ENCODE peak calls at places on chromosomes 5 and 9, in four cellular contexts. One of them, this sample, is unnamed.

GRCh38 chr9:3447143-3447542 is 78.7 kb downstream of the RFX3 start:
- DNase-seq in astrocyte of the spinal cord: no peak
- DNase-seq in IMR-90: no peak
- DNase-seq in dorsolateral prefrontal cortex: no peak
- DNase-seq in this sample: no peak

GRCh38 chr9:134585746-134586706 is 55.6 kb upstream of the COL5A1 start:
- DNase-seq in astrocyte of the spinal cord: peak
- DNase-seq in IMR-90: peak
- DNase-seq in dorsolateral prefrontal cortex: no peak
- DNase-seq in this sample: no peak

GRCh38 chr9:94867281-94867841 is 140.9 kb downstream of the AOPEP start:
- DNase-seq in astrocyte of the spinal cord: peak
- DNase-seq in IMR-90: peak
- DNase-seq in dorsolateral prefrontal cortex: no peak
- DNase-seq in this sample: no peak

GRCh38 chr5:96083361-96083881 is 121.8 kb upstream of the ELL2 start:
- DNase-seq in astrocyte of the spinal cord: no peak
- DNase-seq in IMR-90: peak
- DNase-seq in dorsolateral prefrontal cortex: no peak
- DNase-seq in this sample: no peak

GRCh38 chr9:133788819-133789733 is 50.9 kb upstream of the SARDH start:
- DNase-seq in astrocyte of the spinal cord: no peak
- DNase-seq in IMR-90: no peak
- DNase-seq in dorsolateral prefrontal cortex: peak
- DNase-seq in this sample: no peak

GRCh38 chr9:137042751-137043727 is 2.9 kb downstream of the NPDC1 start:
- DNase-seq in astrocyte of the spinal cord: no peak
- DNase-seq in IMR-90: no peak
- DNase-seq in dorsolateral prefrontal cortex: no peak
- DNase-seq in this sample: no peak

GRCh38 chr9:21825637-21826036 is 23.2 kb downstream of the MTAP start:
- DNase-seq in astrocyte of the spinal cord: no peak
- DNase-seq in IMR-90: no peak
- DNase-seq in dorsolateral prefrontal cortex: no peak
- DNase-seq in this sample: no peak

GRCh38 chr5:32612134-32612888 is 27.0 kb downstream of the SUB1 start:
- DNase-seq in astrocyte of the spinal cord: peak
- DNase-seq in IMR-90: peak
- DNase-seq in dorsolateral prefrontal cortex: no peak
- DNase-seq in this sample: no peak

GRCh38 chr5:95908799-95909198 is 52.9 kb downstream of the ELL2 start:
- DNase-seq in astrocyte of the spinal cord: no peak
- DNase-seq in IMR-90: no peak
- DNase-seq in dorsolateral prefrontal cortex: no peak
- DNase-seq in this sample: no peak

GRCh38 chr9:12274577-12274976 is 418.6 kb upstream of the TYRP1 start:
- DNase-seq in astrocyte of the spinal cord: no peak
- DNase-seq in IMR-90: no peak
- DNase-seq in dorsolateral prefrontal cortex: peak
- DNase-seq in this sample: no peak

GRCh38 chr5:143448518-143448917 is 45.0 kb upstream of the NR3C1 start:
- DNase-seq in astrocyte of the spinal cord: no peak
- DNase-seq in IMR-90: no peak
- DNase-seq in dorsolateral prefrontal cortex: no peak
- DNase-seq in this sample: no peak

GRCh38 chr5:77437194-77437593 is 54.9 kb downstream of the WDR41 start:
- DNase-seq in astrocyte of the spinal cord: no peak
- DNase-seq in IMR-90: no peak
- DNase-seq in dorsolateral prefrontal cortex: no peak
- DNase-seq in this sample: no peak

GRCh38 chr5:148836272-148837250 is 10.2 kb downstream of the ADRB2 start:
- DNase-seq in astrocyte of the spinal cord: no peak
- DNase-seq in IMR-90: no peak
- DNase-seq in dorsolateral prefrontal cortex: no peak
- DNase-seq in this sample: no peak

GRCh38 chr5:37847978-37848425 is 8.2 kb upstream of the GDNF start:
- DNase-seq in astrocyte of the spinal cord: peak
- DNase-seq in IMR-90: peak
- DNase-seq in dorsolateral prefrontal cortex: no peak
- DNase-seq in this sample: no peak

GRCh38 chr9:96491079-96491879 is 41.3 kb downstream of the HABP4 start:
- DNase-seq in astrocyte of the spinal cord: peak
- DNase-seq in IMR-90: peak
- DNase-seq in dorsolateral prefrontal cortex: no peak
- DNase-seq in this sample: no peak

GRCh38 chr5:80754900-80755299 is 100.1 kb upstream of the DHFR start:
- DNase-seq in astrocyte of the spinal cord: peak
- DNase-seq in IMR-90: peak
- DNase-seq in dorsolateral prefrontal cortex: no peak
- DNase-seq in this sample: no peak

GRCh38 chr9:19233344-19233743 is 2.9 kb downstream of the DENND4C start:
- DNase-seq in astrocyte of the spinal cord: no peak
- DNase-seq in IMR-90: no peak
- DNase-seq in dorsolateral prefrontal cortex: no peak
- DNase-seq in this sample: no peak

GRCh38 chr5:179347581-179347980 is 2.3 kb upstream of the ADAMTS2 start:
- DNase-seq in astrocyte of the spinal cord: no peak
- DNase-seq in IMR-90: no peak
- DNase-seq in dorsolateral prefrontal cortex: no peak
- DNase-seq in this sample: no peak

GRCh38 chr5:78806544-78806943 is 158.0 kb upstream of the LHFPL2 start:
- DNase-seq in astrocyte of the spinal cord: no peak
- DNase-seq in IMR-90: peak
- DNase-seq in dorsolateral prefrontal cortex: no peak
- DNase-seq in this sample: no peak

GRCh38 chr9:136044207-136044970 is 50.7 kb downstream of the NACC2 start:
- DNase-seq in astrocyte of the spinal cord: no peak
- DNase-seq in IMR-90: no peak
- DNase-seq in dorsolateral prefrontal cortex: no peak
- DNase-seq in this sample: no peak

GRCh38 chr5:32710335-32710858 is 724 bp upstream of the NPR3 start:
- DNase-seq in astrocyte of the spinal cord: no peak
- DNase-seq in IMR-90: no peak
- DNase-seq in dorsolateral prefrontal cortex: no peak
- DNase-seq in this sample: peak

GRCh38 chr5:59479084-59479483 is 414.4 kb downstream of the PDE4D start:
- DNase-seq in astrocyte of the spinal cord: no peak
- DNase-seq in IMR-90: no peak
- DNase-seq in dorsolateral prefrontal cortex: no peak
- DNase-seq in this sample: no peak

GRCh38 chr9:124225945-124226344 is 31.8 kb upstream of the NEK6 start:
- DNase-seq in astrocyte of the spinal cord: no peak
- DNase-seq in IMR-90: no peak
- DNase-seq in dorsolateral prefrontal cortex: no peak
- DNase-seq in this sample: no peak

GRCh38 chr5:52007230-52007858 is 624.1 kb downstream of the ISL1 start:
- DNase-seq in astrocyte of the spinal cord: peak
- DNase-seq in IMR-90: peak
- DNase-seq in dorsolateral prefrontal cortex: no peak
- DNase-seq in this sample: no peak

GRCh38 chr5:169107316-169107715 is 193.6 kb downstream of the SLIT3 start:
- DNase-seq in astrocyte of the spinal cord: peak
- DNase-seq in IMR-90: no peak
- DNase-seq in dorsolateral prefrontal cortex: no peak
- DNase-seq in this sample: no peak

GRCh38 chr5:39755986-39756385 is 331.2 kb upstream of the DAB2 start:
- DNase-seq in astrocyte of the spinal cord: peak
- DNase-seq in IMR-90: peak
- DNase-seq in dorsolateral prefrontal cortex: no peak
- DNase-seq in this sample: no peak

GRCh38 chr5:105952875-105953274 is 1717.9 kb downstream of the EFNA5 start:
- DNase-seq in astrocyte of the spinal cord: no peak
- DNase-seq in IMR-90: peak
- DNase-seq in dorsolateral prefrontal cortex: no peak
- DNase-seq in this sample: no peak

GRCh38 chr5:80554646-80555045 is 15.4 kb downstream of the ANKRD34B start:
- DNase-seq in astrocyte of the spinal cord: no peak
- DNase-seq in IMR-90: no peak
- DNase-seq in dorsolateral prefrontal cortex: no peak
- DNase-seq in this sample: no peak

GRCh38 chr9:242461-243080 is 27.9 kb downstream of the DOCK8 start:
- DNase-seq in astrocyte of the spinal cord: no peak
- DNase-seq in IMR-90: peak
- DNase-seq in dorsolateral prefrontal cortex: no peak
- DNase-seq in this sample: no peak

GRCh38 chr5:150641006-150641570 is 628 bp downstream of the SYNPO start:
- DNase-seq in astrocyte of the spinal cord: peak
- DNase-seq in IMR-90: peak
- DNase-seq in dorsolateral prefrontal cortex: no peak
- DNase-seq in this sample: no peak

GRCh38 chr5:40879163-40879942 is 29.9 kb upstream of the C7 start:
- DNase-seq in astrocyte of the spinal cord: peak
- DNase-seq in IMR-90: peak
- DNase-seq in dorsolateral prefrontal cortex: no peak
- DNase-seq in this sample: no peak

GRCh38 chr9:131677445-131678180 is 62.3 kb downstream of the RAPGEF1 start:
- DNase-seq in astrocyte of the spinal cord: peak
- DNase-seq in IMR-90: peak
- DNase-seq in dorsolateral prefrontal cortex: no peak
- DNase-seq in this sample: no peak

GRCh38 chr5:93304851-93305250 is 276.2 kb downstream of the NR2F1-AS1 start:
- DNase-seq in astrocyte of the spinal cord: no peak
- DNase-seq in IMR-90: no peak
- DNase-seq in dorsolateral prefrontal cortex: no peak
- DNase-seq in this sample: no peak

GRCh38 chr9:10366171-10366779 is 246.5 kb downstream of the PTPRD start:
- DNase-seq in astrocyte of the spinal cord: peak
- DNase-seq in IMR-90: peak
- DNase-seq in dorsolateral prefrontal cortex: no peak
- DNase-seq in this sample: peak

GRCh38 chr9:96641514-96641913 is 13.6 kb downstream of the PRXL2C start:
- DNase-seq in astrocyte of the spinal cord: no peak
- DNase-seq in IMR-90: no peak
- DNase-seq in dorsolateral prefrontal cortex: no peak
- DNase-seq in this sample: no peak

GRCh38 chr5:29051509-29051908 is 2013.1 kb upstream of the CDH9 start:
- DNase-seq in astrocyte of the spinal cord: no peak
- DNase-seq in IMR-90: no peak
- DNase-seq in dorsolateral prefrontal cortex: no peak
- DNase-seq in this sample: no peak

GRCh38 chr5:144142030-144142825 is 28.2 kb downstream of the YIPF5 start:
- DNase-seq in astrocyte of the spinal cord: peak
- DNase-seq in IMR-90: peak
- DNase-seq in dorsolateral prefrontal cortex: no peak
- DNase-seq in this sample: no peak

GRCh38 chr5:122263352-122264030 is 48.5 kb upstream of the SNCAIP start:
- DNase-seq in astrocyte of the spinal cord: peak
- DNase-seq in IMR-90: peak
- DNase-seq in dorsolateral prefrontal cortex: no peak
- DNase-seq in this sample: no peak

GRCh38 chr5:72661405-72661804 is 154.2 kb upstream of the ZNF366 start:
- DNase-seq in astrocyte of the spinal cord: peak
- DNase-seq in IMR-90: peak
- DNase-seq in dorsolateral prefrontal cortex: no peak
- DNase-seq in this sample: no peak

DNA sequence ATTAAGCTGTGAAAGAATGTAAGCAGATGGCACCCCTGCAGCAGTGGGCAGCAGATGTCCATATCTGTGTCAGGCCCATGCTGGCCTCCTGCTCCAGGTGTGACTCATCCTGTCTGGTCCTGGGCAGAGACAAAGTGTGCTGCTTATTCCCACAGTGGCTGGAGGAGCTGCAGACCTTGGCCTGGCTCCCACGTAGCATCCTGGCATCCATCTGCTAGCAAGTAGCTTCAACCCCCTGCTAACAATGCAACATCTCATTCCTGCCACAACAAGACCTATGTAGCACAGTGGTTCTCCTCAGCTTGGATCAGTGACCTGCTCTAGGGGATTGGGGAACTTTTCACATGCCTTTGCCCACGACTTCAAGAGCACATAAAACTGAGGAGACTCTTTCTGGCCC is 126.4 kb upstream of the SLC12A2 start:
- DNase-seq in astrocyte of the spinal cord: peak
- DNase-seq in IMR-90: peak
- DNase-seq in dorsolateral prefrontal cortex: no peak
- DNase-seq in this sample: no peak
- TF ChIP-seq CTCF in astrocyte of the spinal cord: peak
- TF ChIP-seq CTCF in IMR-90: no peak
- TF ChIP-seq CTCF in dorsolateral prefrontal cortex: no peak
- TF ChIP-seq CTCF in this sample: no peak

GRCh38 chr9:89978185-89978584 is 373.4 kb downstream of the GADD45G start:
- DNase-seq in astrocyte of the spinal cord: peak
- DNase-seq in IMR-90: peak
- DNase-seq in dorsolateral prefrontal cortex: no peak
- DNase-seq in this sample: no peak
- TF ChIP-seq CTCF in astrocyte of the spinal cord: peak
- TF ChIP-seq CTCF in IMR-90: no peak
- TF ChIP-seq CTCF in dorsolateral prefrontal cortex: peak
- TF ChIP-seq CTCF in this sample: peak

GRCh38 chr5:68661237-68661636 is 432.6 kb upstream of the SLC30A5 start:
- DNase-seq in astrocyte of the spinal cord: no peak
- DNase-seq in IMR-90: peak
- DNase-seq in dorsolateral prefrontal cortex: no peak
- DNase-seq in this sample: no peak
- TF ChIP-seq CTCF in astrocyte of the spinal cord: peak
- TF ChIP-seq CTCF in IMR-90: peak
- TF ChIP-seq CTCF in dorsolateral prefrontal cortex: peak
- TF ChIP-seq CTCF in this sample: peak

DNA sequence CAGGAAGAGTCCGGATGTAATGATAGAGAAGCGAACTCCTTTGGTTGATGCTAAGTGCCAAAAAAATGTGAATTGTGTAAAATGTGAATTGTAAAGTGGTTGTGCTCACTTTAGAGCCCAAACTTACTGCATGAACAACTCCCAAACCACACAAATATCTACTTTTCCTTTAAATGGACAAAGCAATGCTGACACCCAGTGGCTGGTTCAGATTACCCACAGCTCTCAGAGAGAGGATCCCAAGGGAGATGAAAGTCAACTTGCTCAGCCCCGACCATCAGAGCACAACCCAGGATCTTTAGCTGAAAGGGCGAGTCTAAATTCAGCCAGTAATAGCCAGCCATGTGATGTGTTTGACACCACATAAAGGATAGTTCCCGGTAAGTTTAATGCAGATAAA is 133.7 kb downstream of the NMUR2 start:
- DNase-seq in astrocyte of the spinal cord: peak
- DNase-seq in IMR-90: no peak
- DNase-seq in dorsolateral prefrontal cortex: peak
- DNase-seq in this sample: no peak
- TF ChIP-seq CTCF in astrocyte of the spinal cord: peak
- TF ChIP-seq CTCF in IMR-90: peak
- TF ChIP-seq CTCF in dorsolateral prefrontal cortex: peak
- TF ChIP-seq CTCF in this sample: peak

GRCh38 chr5:55402199-55402598 is 94.4 kb downstream of the MTREX start:
- DNase-seq in astrocyte of the spinal cord: no peak
- DNase-seq in IMR-90: no peak
- DNase-seq in dorsolateral prefrontal cortex: no peak
- DNase-seq in this sample: no peak
- TF ChIP-seq CTCF in astrocyte of the spinal cord: peak
- TF ChIP-seq CTCF in IMR-90: no peak
- TF ChIP-seq CTCF in dorsolateral prefrontal cortex: peak
- TF ChIP-seq CTCF in this sample: peak

This sample was measured in neural crest cell.